ENCODE peak calls at places on chromosomes 2 and 18, in four cellular contexts. H, N, D and Z are unnamed samples.

GRCh38 chr2:101733257-101733993 is 35.9 kb downstream of the MAP4K4 start:
- DNase-seq in N (peak), H (no peak), D (no peak), Z (no peak)

GRCh38 chr2:104033399-104033798 is 820.5 kb upstream of the POU3F3 start:
- DNase-seq in N (no peak), D (no peak), H (no peak), Z (no peak)

GRCh38 chr18:13232060-13232917 is 13.7 kb downstream of the LDLRAD4 start:
- DNase-seq in N (no peak), D (no peak), H (no peak), Z (no peak)

GRCh38 chr2:161379740-161380139 is 36.4 kb upstream of the TBR1 start:
- DNase-seq in D (no peak), H (no peak), N (no peak), Z (no peak)

GRCh38 chr18:70086085-70086484 is 119.4 kb downstream of the RTTN start:
- DNase-seq in H (no peak), N (no peak), D (no peak), Z (no peak)

GRCh38 chr2:136505462-136505861 is 259.9 kb upstream of the THSD7B start:
- DNase-seq in D (no peak), H (no peak), N (no peak), Z (no peak)

GRCh38 chr18:23250893-23251656 is 115.8 kb downstream of the CABLES1 start:
- DNase-seq in H (no peak), D (no peak), N (no peak), Z (no peak)

GRCh38 chr2:134320930-134321329 is 67.1 kb downstream of the MGAT5 start:
- DNase-seq in H (no peak), D (no peak), N (no peak), Z (no peak)

GRCh38 chr2:75098856-75099255 is 100.5 kb downstream of the TACR1 start:
- DNase-seq in D (no peak), H (peak), N (peak), Z (peak)

GRCh38 chr18:48674198-48674721 is 135.4 kb downstream of the CTIF start:
- DNase-seq in H (no peak), N (peak), D (no peak), Z (no peak)

GRCh38 chr2:109129356-109129920 is 433 bp downstream of the SH3RF3 start:
- DNase-seq in N (no peak), H (no peak), D (no peak), Z (peak)

GRCh38 chr2:148201075-148202004 is 180.4 kb downstream of the MBD5 start:
- DNase-seq in N (peak), D (no peak), H (peak), Z (peak)

GRCh38 chr18:42611134-42611533 is 504.4 kb downstream of the RIT2 start:
- DNase-seq in H (no peak), D (no peak), N (no peak), Z (no peak)

GRCh38 chr2:61726456-61727209 is 127.2 kb downstream of the FAM161A start:
- DNase-seq in D (no peak), N (no peak), H (no peak), Z (no peak)

GRCh38 chr2:26414291-26414690 is 12.6 kb downstream of the DRC1 start:
- DNase-seq in H (no peak), N (no peak), D (no peak), Z (no peak)

GRCh38 chr2:17646096-17646554 is 105.6 kb downstream of the VSNL1 start:
- DNase-seq in D (peak), N (peak), H (peak), Z (peak)

GRCh38 chr18:8994603-8995002 is 107.9 kb upstream of the NDUFV2 start:
- DNase-seq in D (no peak), H (peak), N (no peak), Z (no peak)

GRCh38 chr2:195051401-195051800 is 605.6 kb upstream of the SLC39A10 start:
- DNase-seq in H (no peak), D (no peak), N (no peak), Z (no peak)

GRCh38 chr2:3584076-3584475 is 9.0 kb downstream of the RPS7 start:
- DNase-seq in N (no peak), D (no peak), H (peak), Z (no peak)

GRCh38 chr18:51563401-51563800 is 365.9 kb upstream of the MEX3C start:
- DNase-seq in D (no peak), N (no peak), H (no peak), Z (no peak)

GRCh38 chr2:29376541-29376940 is 261.3 kb downstream of the CLIP4 start:
- DNase-seq in N (no peak), D (no peak), H (no peak), Z (no peak)

GRCh38 chr2:199554026-199554425 is 96.3 kb upstream of the SATB2 start:
- DNase-seq in D (no peak), N (no peak), H (no peak), Z (no peak)

GRCh38 chr2:218229851-218230250 is 12.9 kb downstream of the ARPC2 start:
- DNase-seq in N (no peak), D (no peak), H (no peak), Z (no peak)

GRCh38 chr2:197236159-197236558 is 74.4 kb downstream of the ANKRD44 start:
- DNase-seq in N (no peak), H (no peak), D (no peak), Z (no peak)

GRCh38 chr18:68017385-68017784 is 500.9 kb upstream of the DSEL start:
- DNase-seq in N (no peak), D (no peak), H (no peak), Z (no peak)

GRCh38 chr2:150596071-150596470 is 108.6 kb upstream of the RND3 start:
- DNase-seq in N (no peak), D (no peak), H (no peak), Z (no peak)

GRCh38 chr2:25976884-25977741 is 5.2 kb downstream of the KIF3C start:
- DNase-seq in D (no peak), H (no peak), N (no peak), Z (no peak)

GRCh38 chr2:46364797-46365457 is 67.7 kb downstream of the EPAS1 start:
- DNase-seq in H (peak), D (no peak), N (peak), Z (peak)

GRCh38 chr2:236404346-236404745 is 140.1 kb upstream of the ASB18 start:
- DNase-seq in D (no peak), H (no peak), N (no peak), Z (no peak)

DNA sequence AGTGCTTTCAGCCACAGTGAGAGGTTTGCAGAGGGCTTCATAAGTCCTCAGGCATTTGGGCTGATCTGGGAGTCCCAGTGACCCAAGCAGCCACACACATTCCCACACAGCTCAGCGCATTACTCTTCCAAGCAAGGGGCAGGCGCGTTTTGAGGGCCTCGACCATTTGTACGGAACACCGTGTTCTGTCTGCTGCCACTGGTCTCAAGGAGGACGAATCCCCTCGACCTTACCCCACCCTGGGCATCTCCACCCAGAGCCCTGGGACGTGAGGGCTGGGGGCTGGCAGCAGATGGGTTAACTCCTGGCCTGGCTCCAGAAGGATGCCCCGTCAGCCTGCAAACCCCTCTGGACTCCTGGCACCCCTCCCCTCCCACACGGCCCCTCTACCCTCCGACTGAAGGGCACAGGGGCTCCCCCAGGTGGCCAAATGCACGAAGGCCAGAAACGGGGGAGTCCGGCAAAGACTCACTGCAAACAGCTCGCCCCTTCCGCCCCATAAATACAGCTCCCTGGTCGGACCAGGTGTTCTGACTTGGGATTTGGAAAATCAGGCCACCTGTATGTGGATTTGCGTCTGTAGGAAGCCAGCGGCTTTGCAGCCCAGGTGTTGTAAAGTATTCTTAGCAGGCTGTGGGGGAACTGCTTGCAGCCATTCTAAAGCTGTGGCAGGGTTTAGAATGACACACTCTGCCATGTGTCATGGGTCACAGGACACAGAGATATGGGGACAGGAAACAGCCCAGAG is 33.6 kb upstream of the PTMA start:
- DNase-seq in N (peak), H (peak), D (no peak), Z (peak)
- TF ChIP-seq ETV6 in N (no peak), H (no peak), D (no peak), Z (peak)

DNA sequence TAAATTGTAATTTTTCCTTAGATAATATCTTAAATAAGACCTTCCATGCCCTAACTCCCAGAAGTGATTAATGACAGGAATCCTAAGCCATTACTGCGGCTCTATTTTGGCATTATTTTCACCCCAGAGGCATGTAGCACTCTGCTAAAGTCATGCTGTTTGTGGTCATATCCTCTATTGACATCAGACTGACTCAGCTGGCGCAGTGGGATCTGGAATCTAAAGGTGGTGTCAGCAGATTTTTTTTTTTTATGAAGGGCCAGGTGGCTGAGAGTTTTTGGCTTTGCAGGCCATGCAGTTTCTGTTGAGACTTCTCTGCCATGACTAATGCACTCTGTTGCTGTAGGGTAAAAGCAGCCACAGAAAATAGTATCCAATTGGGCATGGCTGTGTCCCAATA is 64.1 kb upstream of the ACVR1C start:
- DNase-seq in D (no peak), H (no peak), N (no peak), Z (no peak)
- TF ChIP-seq USF2 in D (no peak), H (no peak), N (no peak), Z (no peak)

GRCh38 chr2:120445431-120446143 is 99.7 kb downstream of the INHBB start:
- DNase-seq in H (peak), D (no peak), N (peak), Z (no peak)
- TF ChIP-seq ETV6 in H (no peak), D (no peak), N (no peak), Z (no peak)

GRCh38 chr2:9573840-9574239 is 18.2 kb upstream of the ADAM17 start:
- DNase-seq in D (no peak), H (no peak), N (peak), Z (no peak)

GRCh38 chr2:9574314-9574713 is 18.7 kb upstream of the ADAM17 start:
- DNase-seq in N (no peak), H (no peak), D (no peak), Z (no peak)

GRCh38 chr2:9570182-9571060 is 14.8 kb upstream of the ADAM17 start:
- DNase-seq in H (no peak), D (no peak), N (peak), Z (no peak)

GRCh38 chr2:9578475-9579235 is 23.0 kb upstream of the ADAM17 start:
- DNase-seq in D (no peak), N (peak), H (no peak), Z (no peak)

GRCh38 chr2:9573013-9573708 is 17.5 kb upstream of the ADAM17 start:
- DNase-seq in N (no peak), D (no peak), H (no peak), Z (no peak)
- TF ChIP-seq USF2 in N (no peak), D (no peak), H (no peak), Z (no peak)

GRCh38 chr2:151922845-151923666 is 94.8 kb upstream of the ARL5A start:
- DNase-seq in D (no peak), H (no peak), N (peak), Z (no peak)
- TF ChIP-seq ETV6 in D (no peak), H (no peak), N (no peak), Z (no peak)

GRCh38 chr18:32922951-32923430 is 150.2 kb upstream of the KLHL14 start:
- DNase-seq in H (no peak), N (no peak), D (no peak), Z (no peak)

GRCh38 chr18:32918692-32919250 is 145.9 kb upstream of the KLHL14 start:
- DNase-seq in H (no peak), N (no peak), D (no peak), Z (no peak)

GRCh38 chr18:32915526-32915925 is 142.7 kb upstream of the KLHL14 start:
- DNase-seq in D (no peak), H (no peak), N (no peak), Z (no peak)

GRCh38 chr18:32920796-32921787 is 148.3 kb upstream of the KLHL14 start:
- DNase-seq in D (no peak), N (peak), H (no peak), Z (no peak)

DNA sequence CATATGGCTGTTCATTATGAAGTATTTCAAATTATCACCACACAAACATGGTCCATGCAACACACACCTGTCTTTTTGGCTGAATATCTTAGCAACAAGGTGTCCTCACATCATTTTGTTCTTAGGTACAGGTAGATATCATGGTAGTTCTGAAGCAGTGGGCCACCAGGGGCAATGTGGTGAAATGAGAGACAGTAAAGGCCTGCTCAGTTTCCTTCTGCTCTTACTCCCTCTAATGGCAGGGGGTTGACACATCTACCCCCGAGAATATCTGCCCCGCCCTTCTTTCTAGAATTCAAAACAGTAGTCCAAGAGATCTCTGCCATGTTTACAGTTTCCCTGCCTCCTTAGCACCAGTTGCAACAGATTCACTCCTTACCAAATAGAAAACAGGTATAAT is 147.0 kb upstream of the KLHL14 start:
- DNase-seq in D (no peak), N (peak), H (peak), Z (peak)
- TF ChIP-seq USF2 in D (no peak), N (no peak), H (no peak), Z (no peak)

DNA sequence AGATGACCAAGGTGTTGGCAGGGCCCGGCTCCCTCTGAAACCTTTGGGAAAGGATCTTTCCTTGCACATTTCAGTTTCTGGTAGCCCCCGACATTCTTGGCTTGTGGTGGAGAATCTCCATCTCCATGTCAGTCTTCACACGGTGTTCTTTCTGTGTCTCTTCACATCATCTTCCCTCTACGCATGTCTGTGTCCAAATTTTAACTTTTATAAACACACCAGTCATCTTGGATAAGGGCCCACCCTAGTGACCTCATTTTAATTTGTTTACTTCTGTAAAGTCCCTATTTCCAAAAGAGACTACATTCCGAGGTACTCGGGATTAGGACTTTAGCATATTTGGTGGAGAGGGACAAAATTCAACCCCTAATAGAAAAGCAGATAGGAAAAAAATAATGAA is 138.4 kb downstream of the GALNT3 start:
- DNase-seq in N (no peak), D (no peak), H (no peak), Z (no peak)
- TF ChIP-seq ETV6 in N (no peak), D (no peak), H (no peak), Z (no peak)

GRCh38 chr2:238139141-238139840 is 823 bp downstream of the KLHL30 start:
- DNase-seq in D (no peak), N (no peak), H (peak), Z (peak)
- TF ChIP-seq USF2 in D (no peak), N (no peak), H (no peak), Z (no peak)

DNA sequence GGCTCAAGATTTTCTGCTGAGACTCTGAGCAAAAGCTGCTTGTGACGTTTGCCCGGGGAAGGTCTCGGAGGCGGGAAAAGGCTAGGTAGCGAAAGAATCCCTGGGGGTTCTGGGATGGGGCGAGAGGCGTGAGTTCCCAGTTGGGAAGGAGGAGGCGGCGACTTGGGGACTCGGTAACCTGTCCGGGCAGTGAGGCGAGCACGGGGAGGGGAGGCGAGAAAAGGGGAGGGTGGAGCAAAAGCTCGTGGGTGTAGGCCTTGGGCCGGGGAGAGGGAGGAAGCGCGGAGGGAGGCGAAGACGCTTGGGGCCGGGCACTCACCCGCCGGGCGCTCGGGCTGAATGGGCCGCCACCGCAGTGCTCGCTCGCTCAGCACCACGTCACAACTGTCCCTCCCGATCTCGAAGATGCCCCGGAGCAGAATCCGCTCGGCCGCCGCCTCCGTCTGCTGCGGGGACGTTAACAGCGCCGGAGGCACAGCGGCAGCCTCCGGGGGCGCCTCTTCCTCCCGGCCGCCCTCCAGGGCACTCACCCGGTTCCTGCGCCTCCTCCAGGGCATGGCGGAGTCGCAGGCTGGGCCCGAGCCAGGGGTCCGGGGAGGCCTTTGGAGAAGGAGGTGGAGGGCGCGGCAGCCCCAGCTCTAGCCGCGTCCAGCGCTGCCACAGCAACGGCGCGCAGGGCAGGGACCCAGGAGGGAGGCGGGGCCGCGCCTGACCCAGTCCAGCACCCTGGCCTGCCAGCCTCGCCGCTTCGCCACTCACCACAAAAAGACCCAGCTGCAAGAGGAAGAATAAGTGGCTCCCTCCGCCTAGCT is at the start of gene CERKL:
- DNase-seq in N (no peak), H (no peak), D (no peak), Z (peak)
- TF ChIP-seq ETV6 in N (no peak), H (no peak), D (no peak), Z (peak)